ENCODE peak calls at places on chromosomes 5 and 9, in five cellular contexts. Q, H, A, Z and R are unnamed samples.

GRCh38 chr9:86202338-86202882 is 57.0 kb downstream of the C9orf153 start:
- DNase-seq in Q (no peak), H (peak; percentile 43), A (no peak), Z (no peak), R (peak; percentile 18)

GRCh38 chr5:171201285-171201684 is 107.8 kb upstream of the TLX3 start:
- DNase-seq in Q (no peak), H (no peak), A (no peak), Z (no peak), R (no peak)

GRCh38 chr9:1929722-1930621 is 85.2 kb upstream of the SMARCA2 start:
- DNase-seq in Q (no peak), H (no peak), A (no peak), Z (no peak), R (no peak)

GRCh38 chr9:134751630-134752029 is 110.0 kb downstream of the COL5A1 start:
- DNase-seq in Q (no peak), H (no peak), A (no peak), Z (no peak), R (no peak)

GRCh38 chr9:126225611-126226609 is 100.7 kb upstream of the MVB12B start:
- DNase-seq in Q (no peak), H (no peak), A (no peak), Z (no peak), R (no peak)

GRCh38 chr5:83509535-83509934 is 38.0 kb downstream of the VCAN start:
- DNase-seq in Q (no peak), H (peak; percentile 55), A (peak; percentile 26), Z (no peak), R (no peak)

GRCh38 chr5:10913846-10914245 is 152.8 kb upstream of the DAP start:
- DNase-seq in Q (no peak), H (peak; percentile 79), A (no peak), Z (no peak), R (peak; percentile 28)

GRCh38 chr9:72089461-72090130 is 29.2 kb upstream of the C9orf57 start:
- DNase-seq in Q (no peak), H (no peak), A (no peak), Z (no peak), R (no peak)

GRCh38 chr9:16150938-16151650 is 598.3 kb downstream of the CCDC171 start:
- DNase-seq in Q (no peak), H (no peak), A (peak; percentile 78), Z (no peak), R (no peak)

GRCh38 chr5:14675865-14676300 is 11.4 kb downstream of the OTULIN start:
- DNase-seq in Q (no peak), H (no peak), A (no peak), Z (no peak), R (no peak)

GRCh38 chr9:96382839-96383164 is 709 bp downstream of the SLC35D2 start:
- DNase-seq in Q (no peak), H (no peak), A (no peak), Z (no peak), R (no peak)

GRCh38 chr5:66826696-66827095 is 230.5 kb downstream of the MAST4 start:
- DNase-seq in Q (no peak), H (no peak), A (no peak), Z (no peak), R (no peak)

GRCh38 chr9:81621785-81622243 is 67.5 kb downstream of the TLE1 start:
- DNase-seq in Q (no peak), H (no peak), A (no peak), Z (no peak), R (no peak)

GRCh38 chr5:140273401-140273877 is 29.5 kb downstream of the PFDN1 start:
- DNase-seq in Q (no peak), H (no peak), A (no peak), Z (peak; percentile 17), R (no peak)

GRCh38 chr9:106980551-106981101 is 117.7 kb downstream of the ZNF462 start:
- DNase-seq in Q (no peak), H (no peak), A (no peak), Z (no peak), R (no peak)

GRCh38 chr9:122307036-122307435 is 42.4 kb downstream of the MRRF start:
- DNase-seq in Q (no peak), H (peak; percentile 59), A (peak; percentile 46), Z (no peak), R (no peak)

GRCh38 chr9:4303002-4303401 is 3.1 kb upstream of the GLIS3 start:
- DNase-seq in Q (no peak), H (no peak), A (no peak), Z (no peak), R (no peak)

GRCh38 chr5:50966986-50967385 is 300.5 kb downstream of the PARP8 start:
- DNase-seq in Q (no peak), H (no peak), A (no peak), Z (no peak), R (no peak)

GRCh38 chr5:39201795-39202593 is 17.4 kb downstream of the FYB1 start:
- DNase-seq in Q (no peak), H (no peak), A (no peak), Z (no peak), R (no peak)

GRCh38 chr5:110880413-110880812 is 141.6 kb downstream of the SLC25A46 start:
- DNase-seq in Q (no peak), H (peak; percentile 63), A (no peak), Z (no peak), R (peak; percentile 20)

GRCh38 chr5:179747815-179748214 is 15.2 kb downstream of the MAML1 start:
- DNase-seq in Q (no peak), H (no peak), A (no peak), Z (no peak), R (no peak)

GRCh38 chr9:2109066-2109650 is 94.0 kb downstream of the SMARCA2 start:
- DNase-seq in Q (no peak), H (no peak), A (no peak), Z (no peak), R (no peak)

GRCh38 chr9:133238272-133238850 is 29.3 kb upstream of the OBP2B start:
- DNase-seq in Q (peak; percentile 94), H (peak; percentile 89), A (peak; percentile 84), Z (peak; percentile 36), R (peak; percentile 71)

GRCh38 chr9:26746357-26747072 is 146.1 kb downstream of the CAAP1 start:
- DNase-seq in Q (no peak), H (no peak), A (no peak), Z (no peak), R (no peak)

GRCh38 chr9:72149231-72149975 is at the start of gene GDA:
- DNase-seq in Q (peak; percentile 62), H (peak; percentile 54), A (no peak), Z (no peak), R (peak; percentile 49)

GRCh38 chr5:175347027-175347426 is 97.0 kb downstream of the DRD1 start:
- DNase-seq in Q (no peak), H (no peak), A (no peak), Z (no peak), R (no peak)

GRCh38 chr9:68678430-68678829 is 26.6 kb upstream of the PIP5K1B start:
- DNase-seq in Q (no peak), H (no peak), A (peak; percentile 41), Z (no peak), R (no peak)

GRCh38 chr5:142976861-142977260 is 206.7 kb downstream of the ARHGAP26 start:
- DNase-seq in Q (no peak), H (no peak), A (no peak), Z (no peak), R (no peak)

GRCh38 chr5:134738963-134739661 is 764 bp downstream of the CAMLG start:
- DNase-seq in Q (no peak), H (peak; percentile 60), A (no peak), Z (no peak), R (peak; percentile 22)

GRCh38 chr5:113693621-113694130 is 180.2 kb downstream of the YTHDC2 start:
- DNase-seq in Q (no peak), H (no peak), A (no peak), Z (no peak), R (no peak)

GRCh38 chr5:7884491-7885273 is 15.7 kb downstream of the MTRR start:
- DNase-seq in Q (no peak), H (no peak), A (no peak), Z (no peak), R (no peak)

GRCh38 chr9:91100878-91101450 is 260.8 kb downstream of the AUH start:
- DNase-seq in Q (no peak), H (peak; percentile 55), A (peak; percentile 65), Z (peak; percentile 77), R (peak; percentile 14)

GRCh38 chr9:114031948-114032688 is 46.0 kb downstream of the AMBP start:
- DNase-seq in Q (no peak), H (peak; percentile 39), A (peak; percentile 14), Z (no peak), R (no peak)

GRCh38 chr9:134556531-134557068 is 85.0 kb upstream of the COL5A1 start:
- DNase-seq in Q (peak; percentile 61), H (no peak), A (peak; percentile 3), Z (no peak), R (peak; percentile 5)

GRCh38 chr9:93575706-93576295 is 583 bp upstream of the PHF2 start:
- DNase-seq in Q (peak; percentile 86), H (peak; percentile 73), A (peak; percentile 63), Z (no peak), R (peak; percentile 58)

GRCh38 chr9:93577045-93577939 is 908 bp downstream of the PHF2 start:
- DNase-seq in Q (no peak), H (peak; percentile 57), A (no peak), Z (no peak), R (no peak)

GRCh38 chr9:93577940-93578682 is 1.7 kb downstream of the PHF2 start:
- DNase-seq in Q (no peak), H (peak; percentile 72), A (no peak), Z (no peak), R (no peak)

GRCh38 chr9:93574900-93575705 is 1.3 kb upstream of the PHF2 start:
- DNase-seq in Q (no peak), H (no peak), A (no peak), Z (no peak), R (no peak)

GRCh38 chr9:93576296-93577044 is at the start of gene PHF2:
- DNase-seq in Q (no peak), H (no peak), A (no peak), Z (no peak), R (peak; percentile 44)
- TF ChIP-seq POLR2A in Q (no peak), H (peak; percentile 30), A (peak; percentile 8), Z (no peak), R (no peak)

GRCh38 chr5:78627175-78627574 is 21.4 kb downstream of the LHFPL2 start:
- DNase-seq in Q (no peak), H (no peak), A (no peak), Z (no peak), R (no peak)
- H3K36me3 ChIP-seq in Q (peaks cover 7% of the 10 kb centered on the region), H (no peaks in the 10 kb centered on the region), A (no peaks in the 10 kb centered on the region), Z (peaks cover 6% of the 10 kb centered on the region), R (no peaks in the 10 kb centered on the region)

GRCh38 chr5:77463905-77464304 is 28.2 kb downstream of the WDR41 start:
- DNase-seq in Q (no peak), H (no peak), A (no peak), Z (no peak), R (no peak)
- TF ChIP-seq POLR2A in Q (no peak), H (no peak), A (no peak), Z (no peak), R (no peak)

GRCh38 chr9:89347651-89348050 is 29.4 kb downstream of the SECISBP2 start:
- DNase-seq in Q (no peak), H (no peak), A (no peak), Z (no peak), R (no peak)

GRCh38 chr9:89342948-89343347 is 24.6 kb downstream of the SECISBP2 start:
- DNase-seq in Q (no peak), H (no peak), A (no peak), Z (no peak), R (no peak)

GRCh38 chr9:89349607-89350006 is 31.3 kb downstream of the SECISBP2 start:
- DNase-seq in Q (no peak), H (no peak), A (no peak), Z (no peak), R (no peak)

GRCh38 chr9:89345476-89345875 is 27.2 kb downstream of the SECISBP2 start:
- DNase-seq in Q (no peak), H (no peak), A (no peak), Z (no peak), R (no peak)

GRCh38 chr9:89346703-89347102 is 28.4 kb downstream of the SECISBP2 start:
- DNase-seq in Q (no peak), H (no peak), A (no peak), Z (no peak), R (no peak)
- H3K36me3 ChIP-seq in Q (peaks cover 96% of the 10 kb centered on the region), H (no peaks in the 10 kb centered on the region), A (no peaks in the 10 kb centered on the region), Z (peaks cover 92% of the 10 kb centered on the region), R (peaks cover 5% of the 10 kb centered on the region)